ENCODE peak calls at places on chromosomes 16 and 17, in four cellular contexts. Y, N, J and Z are unnamed samples.

GRCh38 chr17:16212793-16213192 is 2.5 kb downstream of the NCOR1 start:
- DNase-seq in Y (no peak), N (no peak), J (no peak), Z (no peak)

GRCh38 chr16:27365142-27366089 is 36.6 kb upstream of the IL21R start:
- DNase-seq in Y (no peak), N (peak; percentile 65), J (no peak), Z (no peak)

GRCh38 chr17:63647065-63647725 is 25.0 kb downstream of the MAP3K3 start:
- DNase-seq in Y (no peak), N (peak; percentile 43), J (no peak), Z (no peak)

GRCh38 chr17:65530985-65531507 is 30.4 kb downstream of the AXIN2 start:
- DNase-seq in Y (no peak), N (peak; percentile 54), J (no peak), Z (no peak)

GRCh38 chr17:45296003-45296832 is 20.6 kb downstream of the MAP3K14 start:
- DNase-seq in Y (no peak), N (peak; percentile 82), J (no peak), Z (no peak)

GRCh38 chr17:62565817-62566216 is 61.7 kb upstream of the MRC2 start:
- DNase-seq in Y (no peak), N (peak; percentile 91), J (no peak), Z (no peak)

GRCh38 chr16:27199747-27200146 is 3.6 kb upstream of the KDM8 start:
- DNase-seq in Y (no peak), N (no peak), J (no peak), Z (no peak)

GRCh38 chr17:16150251-16150859 is 65.0 kb downstream of the NCOR1 start:
- DNase-seq in Y (no peak), N (peak; percentile 56), J (no peak), Z (no peak)

GRCh38 chr16:30077656-30078055 is 1.9 kb downstream of the PPP4C start:
- DNase-seq in Y (no peak), N (peak; percentile 78), J (no peak), Z (no peak)

GRCh38 chr17:491086-492014 is 138.7 kb upstream of the RPH3AL start:
- DNase-seq in Y (peak; percentile 77), N (peak; percentile 90), J (no peak), Z (peak; percentile 38)

GRCh38 chr17:67289174-67289876 is 44.3 kb upstream of the HELZ start:
- DNase-seq in Y (peak; percentile 86), N (peak; percentile 76), J (no peak), Z (no peak)

GRCh38 chr16:8849411-8850011 is 19.3 kb downstream of the CARHSP1 start:
- DNase-seq in Y (no peak), N (peak; percentile 61), J (no peak), Z (no peak)

GRCh38 chr17:77186141-77186604 is 45.4 kb downstream of the SEC14L1 start:
- DNase-seq in Y (peak; percentile 33), N (no peak), J (no peak), Z (no peak)

GRCh38 chr17:82020874-82021727 is 1.6 kb downstream of the CENPX start:
- DNase-seq in Y (no peak), N (peak; percentile 86), J (no peak), Z (peak; percentile 38)

GRCh38 chr16:4260360-4260759 is 12.5 kb downstream of the TFAP4 start:
- DNase-seq in Y (no peak), N (no peak), J (no peak), Z (no peak)

GRCh38 chr16:15980329-15980728 is 30.9 kb downstream of the ABCC1 start:
- DNase-seq in Y (no peak), N (no peak), J (no peak), Z (no peak)
- H3K9me3 ChIP-seq in Y (no peaks in the 10 kb centered on the region), N (no peaks in the 10 kb centered on the region), J (peaks cover 56% of the 10 kb centered on the region), Z (no peaks in the 10 kb centered on the region)

GRCh38 chr17:9905902-9906301 is 831 bp upstream of the RCVRN start:
- DNase-seq in Y (no peak), N (peak; percentile 68), J (peak; percentile 42), Z (no peak)

GRCh38 chr17:9908649-9909042 is 3.6 kb upstream of the RCVRN start:
- DNase-seq in Y (no peak), N (no peak), J (no peak), Z (no peak)

GRCh38 chr17:9907131-9907530 is 2.1 kb upstream of the RCVRN start:
- DNase-seq in Y (no peak), N (no peak), J (no peak), Z (no peak)

GRCh38 chr17:9906616-9907015 is 1.5 kb upstream of the RCVRN start:
- DNase-seq in Y (no peak), N (no peak), J (no peak), Z (no peak)

DNA sequence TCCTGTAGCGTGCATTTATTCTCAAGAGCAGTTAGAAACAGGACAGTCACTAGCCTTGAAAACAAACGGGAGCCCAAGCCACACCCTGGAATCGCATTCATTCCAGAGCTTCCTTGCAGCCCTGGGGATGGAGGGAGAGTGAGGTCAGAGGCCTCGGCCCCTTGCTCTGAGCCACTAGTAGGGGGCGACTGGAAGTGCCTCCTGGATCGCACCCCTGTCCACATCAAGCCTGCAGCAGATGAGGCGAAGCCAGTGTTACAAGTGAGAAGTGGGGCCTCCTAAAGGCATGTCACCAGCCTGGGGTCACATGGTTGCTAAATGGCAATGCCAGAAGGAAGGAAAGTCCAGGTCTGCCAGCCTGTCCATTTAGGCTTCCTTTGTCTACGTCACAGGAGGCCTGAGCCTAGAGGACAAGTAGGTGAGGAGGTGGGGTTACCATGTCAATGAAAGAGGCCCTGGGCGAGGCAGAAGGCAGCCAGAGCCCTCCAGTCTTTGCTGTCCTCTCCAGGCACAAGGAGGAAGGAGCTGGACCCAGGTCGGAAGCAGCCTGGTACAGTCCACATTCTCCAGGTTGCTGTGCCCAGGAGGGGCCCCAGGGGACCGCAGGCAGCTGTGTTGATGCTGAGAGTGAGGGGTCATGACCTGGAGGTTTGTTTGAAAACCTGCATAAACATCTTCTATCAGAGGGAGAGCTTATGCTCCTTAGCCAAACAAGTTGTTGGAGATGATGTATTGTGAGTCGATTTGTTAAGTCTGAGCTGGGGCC is 3.0 kb upstream of the RCVRN start:
- DNase-seq in Y (no peak), N (no peak), J (peak; percentile 18), Z (no peak)
- H3K9me3 ChIP-seq in Y (no peaks in the 10 kb centered on the region), N (no peaks in the 10 kb centered on the region), J (no peaks in the 10 kb centered on the region), Z (no peaks in the 10 kb centered on the region)

GRCh38 chr16:11404608-11405007 is 59.3 kb downstream of the RMI2 start:
- DNase-seq in Y (no peak), N (no peak), J (no peak), Z (no peak)
- H3K9me3 ChIP-seq in Y (no peaks in the 10 kb centered on the region), N (no peaks in the 10 kb centered on the region), J (no peaks in the 10 kb centered on the region), Z (no peaks in the 10 kb centered on the region)

DNA sequence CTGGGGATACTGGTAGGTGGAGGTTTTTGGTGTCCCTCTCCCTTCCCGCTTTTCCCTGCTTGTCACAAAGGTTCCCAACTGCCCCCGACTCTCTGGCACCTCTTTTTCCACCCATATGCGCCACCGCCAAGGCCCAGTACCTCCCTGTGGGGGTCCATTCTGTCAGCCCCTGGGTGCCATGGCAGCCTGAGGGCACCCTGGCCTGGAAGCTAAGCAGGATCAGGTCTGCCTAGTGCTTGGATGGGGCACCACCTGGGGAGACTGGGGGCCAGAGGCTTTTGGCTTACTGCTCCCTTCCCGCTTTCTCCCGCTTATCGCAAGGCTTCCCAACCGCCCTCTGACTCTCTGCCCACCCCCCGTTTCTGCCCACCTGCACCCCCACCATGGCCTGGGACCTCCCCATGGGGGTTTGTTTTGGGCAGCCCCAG is 2286.4 kb downstream of the TP53TG3F start:
- DNase-seq in Y (no peak), N (no peak), J (no peak), Z (no peak)
- H3K9me3 ChIP-seq in Y (no peaks in the 10 kb centered on the region), N (no peaks in the 10 kb centered on the region), J (peaks cover 25% of the 10 kb centered on the region), Z (peaks cover 2% of the 10 kb centered on the region)

GRCh38 chr16:35751191-35751941 is 2292.0 kb downstream of the TP53TG3F start:
- DNase-seq in Y (no peak), N (no peak), J (no peak), Z (no peak)
- H3K9me3 ChIP-seq in Y (no peaks in the 10 kb centered on the region), N (no peaks in the 10 kb centered on the region), J (no peaks in the 10 kb centered on the region), Z (no peaks in the 10 kb centered on the region)

DNA sequence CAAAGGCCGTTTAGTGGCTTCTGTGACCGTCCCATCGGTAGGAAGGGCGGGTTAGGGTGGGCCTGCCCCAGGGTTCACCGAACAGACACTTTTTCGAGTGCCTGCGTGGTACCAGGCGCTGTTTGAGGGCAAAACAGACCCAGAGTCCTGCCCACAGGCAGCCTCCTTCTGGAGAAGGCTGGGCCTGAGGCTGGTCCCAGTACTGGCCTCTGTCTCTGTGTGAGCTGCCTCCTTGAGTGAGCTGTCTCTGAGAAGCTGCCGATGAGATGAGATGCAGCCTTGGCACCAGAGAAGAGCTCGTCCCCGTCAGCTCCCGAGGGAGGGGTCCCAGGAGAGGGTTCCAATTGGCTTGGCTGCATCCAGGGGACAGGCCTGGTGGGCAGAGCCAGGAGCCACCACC is 53.1 kb downstream of the NKD1 start:
- DNase-seq in Y (no peak), N (no peak), J (no peak), Z (no peak)
- H3K9me3 ChIP-seq in Y (no peaks in the 10 kb centered on the region), N (no peaks in the 10 kb centered on the region), J (no peaks in the 10 kb centered on the region), Z (no peaks in the 10 kb centered on the region)

DNA sequence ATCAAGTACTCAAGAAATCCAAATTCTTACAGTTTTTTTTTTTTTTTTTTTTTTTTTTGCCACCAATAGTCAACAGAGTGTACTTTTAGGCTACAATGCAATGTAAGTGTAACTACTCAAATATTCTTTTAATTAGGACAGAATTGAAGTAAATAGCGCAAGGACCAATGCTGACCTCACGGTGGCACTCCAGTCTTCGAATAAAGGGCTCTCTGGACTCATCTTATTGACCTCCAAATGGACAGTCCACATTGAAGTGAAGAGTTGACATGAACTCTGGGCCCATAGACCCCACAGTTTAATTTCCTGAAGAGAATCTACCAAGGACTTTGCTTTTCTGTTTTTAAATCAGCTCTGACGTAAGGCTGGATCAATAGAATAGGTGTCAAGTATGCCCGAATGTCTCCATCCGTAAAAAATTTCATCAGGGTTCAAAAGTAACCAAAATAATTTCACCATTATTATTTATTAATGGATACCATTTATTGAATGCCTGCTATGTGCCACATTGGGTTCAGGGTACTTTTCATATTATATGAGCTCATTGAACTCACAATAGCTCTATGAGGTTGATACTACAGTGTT is 7.3 kb upstream of the DDX52 start:
- DNase-seq in Y (no peak), N (peak; percentile 75), J (peak; percentile 35), Z (no peak)
- H3K9me3 ChIP-seq in Y (no peaks in the 10 kb centered on the region), N (no peaks in the 10 kb centered on the region), J (no peaks in the 10 kb centered on the region), Z (no peaks in the 10 kb centered on the region)

DNA sequence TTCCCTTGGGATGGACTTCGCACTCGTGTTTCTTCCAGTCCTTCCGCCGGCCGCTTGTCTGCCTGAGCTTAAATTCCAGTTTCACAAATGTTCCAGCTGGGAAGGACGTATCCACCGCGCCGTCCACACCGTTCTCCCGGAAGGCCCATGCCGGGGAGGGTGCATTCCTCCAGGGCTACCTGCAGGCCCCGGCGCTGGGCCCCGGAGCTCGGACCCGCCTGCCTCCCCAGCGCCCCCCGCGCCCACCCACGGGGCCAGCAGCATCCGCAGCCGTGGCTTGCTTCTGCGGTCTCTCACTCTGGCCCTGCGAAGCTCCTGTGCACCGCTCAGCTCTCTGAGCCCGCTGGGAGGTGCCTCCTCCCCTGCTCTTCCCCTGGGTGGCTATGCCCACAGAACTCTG is 2084.1 kb downstream of the TP53TG3F start:
- DNase-seq in Y (no peak), N (no peak), J (no peak), Z (no peak)
- H3K9me3 ChIP-seq in Y (no peaks in the 10 kb centered on the region), N (no peaks in the 10 kb centered on the region), J (no peaks in the 10 kb centered on the region), Z (no peaks in the 10 kb centered on the region)

GRCh38 chr16:845349-845740 is 44.8 kb upstream of the GNG13 start:
- DNase-seq in Y (no peak), N (no peak), J (no peak), Z (no peak)

GRCh38 chr16:848510-849253 is 48.1 kb upstream of the GNG13 start:
- DNase-seq in Y (no peak), N (no peak), J (no peak), Z (no peak)

GRCh38 chr16:847681-848445 is 47.3 kb upstream of the GNG13 start:
- DNase-seq in Y (no peak), N (no peak), J (no peak), Z (no peak)

GRCh38 chr16:844638-845348 is 44.3 kb upstream of the GNG13 start:
- DNase-seq in Y (no peak), N (no peak), J (no peak), Z (no peak)

GRCh38 chr16:847151-847550 is 46.6 kb upstream of the GNG13 start:
- DNase-seq in Y (no peak), N (no peak), J (no peak), Z (no peak)
- H3K9me3 ChIP-seq in Y (no peaks in the 10 kb centered on the region), N (no peaks in the 10 kb centered on the region), J (peaks cover 18% of the 10 kb centered on the region), Z (no peaks in the 10 kb centered on the region)